ENCODE peak calls at places on chromosome 5, in six cellular contexts. One of them, this sample, is unnamed.
A peak's percentile ranks its signal among the peaks of the same experiment; 100 is the strongest.

GRCh38 chr5:139443766-139444473 is 4.6 kb upstream of the DNAJC18 start:
- DNase-seq in GM03348: peak; percentile 75
- DNase-seq in stimulated activated naive B cell treated with anti-CD40 and anti-IgM and Interleukin-4, amounts not matched to agents 10 μg/mL and 1 μg/mL and 100 μg/mL, for 72 hours: no peak
- DNase-seq in EH: peak; percentile 94
- DNase-seq in H54: no peak
- DNase-seq in amniotic stem cell: no peak
- DNase-seq in this sample: no peak

GRCh38 chr5:176813587-176814312 is 3.4 kb downstream of the UNC5A start:
- DNase-seq in amniotic stem cell: no peak
- DNase-seq in EH: no peak
- DNase-seq in H54: no peak
- DNase-seq in GM03348: no peak
- DNase-seq in stimulated activated naive B cell treated with anti-CD40 and anti-IgM and Interleukin-4, amounts not matched to agents 10 μg/mL and 1 μg/mL and 100 μg/mL, for 72 hours: no peak
- DNase-seq in this sample: no peak

GRCh38 chr5:43065384-43066230 is 25.5 kb upstream of the ANXA2R start:
- DNase-seq in amniotic stem cell: no peak
- DNase-seq in EH: peak; percentile 76
- DNase-seq in stimulated activated naive B cell treated with anti-CD40 and anti-IgM and Interleukin-4, amounts not matched to agents 10 μg/mL and 1 μg/mL and 100 μg/mL, for 72 hours: peak; percentile 64
- DNase-seq in H54: no peak
- DNase-seq in GM03348: no peak
- DNase-seq in this sample: no peak

GRCh38 chr5:1338196-1338490 is 6.8 kb downstream of the CLPTM1L start:
- DNase-seq in H54: no peak
- DNase-seq in GM03348: no peak
- DNase-seq in stimulated activated naive B cell treated with anti-CD40 and anti-IgM and Interleukin-4, amounts not matched to agents 10 μg/mL and 1 μg/mL and 100 μg/mL, for 72 hours: no peak
- DNase-seq in EH: no peak
- DNase-seq in amniotic stem cell: no peak
- DNase-seq in this sample: no peak

GRCh38 chr5:17169507-17169906 is 47.9 kb upstream of the BASP1 start:
- DNase-seq in H54: no peak
- DNase-seq in EH: peak; percentile 92
- DNase-seq in amniotic stem cell: no peak
- DNase-seq in GM03348: peak; percentile 78
- DNase-seq in stimulated activated naive B cell treated with anti-CD40 and anti-IgM and Interleukin-4, amounts not matched to agents 10 μg/mL and 1 μg/mL and 100 μg/mL, for 72 hours: no peak
- DNase-seq in this sample: no peak

GRCh38 chr5:160315968-160316367 is 3.6 kb upstream of the CCNJL start:
- DNase-seq in EH: peak; percentile 50
- DNase-seq in H54: peak; percentile 61
- DNase-seq in GM03348: no peak
- DNase-seq in amniotic stem cell: no peak
- DNase-seq in stimulated activated naive B cell treated with anti-CD40 and anti-IgM and Interleukin-4, amounts not matched to agents 10 μg/mL and 1 μg/mL and 100 μg/mL, for 72 hours: no peak
- DNase-seq in this sample: peak; percentile 76

GRCh38 chr5:65126670-65127069 is 355.1 kb downstream of the ADAMTS6 start:
- DNase-seq in stimulated activated naive B cell treated with anti-CD40 and anti-IgM and Interleukin-4, amounts not matched to agents 10 μg/mL and 1 μg/mL and 100 μg/mL, for 72 hours: no peak
- DNase-seq in EH: no peak
- DNase-seq in amniotic stem cell: no peak
- DNase-seq in H54: no peak
- DNase-seq in GM03348: no peak
- DNase-seq in this sample: no peak

GRCh38 chr5:91307023-91307422 is 76.1 kb downstream of the ARRDC3 start:
- DNase-seq in stimulated activated naive B cell treated with anti-CD40 and anti-IgM and Interleukin-4, amounts not matched to agents 10 μg/mL and 1 μg/mL and 100 μg/mL, for 72 hours: no peak
- DNase-seq in GM03348: peak; percentile 80
- DNase-seq in H54: no peak
- DNase-seq in amniotic stem cell: no peak
- DNase-seq in EH: peak; percentile 69
- DNase-seq in this sample: peak; percentile 34

GRCh38 chr5:80712914-80713313 is 58.1 kb upstream of the DHFR start:
- DNase-seq in stimulated activated naive B cell treated with anti-CD40 and anti-IgM and Interleukin-4, amounts not matched to agents 10 μg/mL and 1 μg/mL and 100 μg/mL, for 72 hours: no peak
- DNase-seq in amniotic stem cell: no peak
- DNase-seq in EH: no peak
- DNase-seq in H54: no peak
- DNase-seq in GM03348: no peak
- DNase-seq in this sample: no peak

GRCh38 chr5:125695994-125696679 is 727.1 kb upstream of the GRAMD2B start:
- DNase-seq in H54: no peak
- DNase-seq in stimulated activated naive B cell treated with anti-CD40 and anti-IgM and Interleukin-4, amounts not matched to agents 10 μg/mL and 1 μg/mL and 100 μg/mL, for 72 hours: no peak
- DNase-seq in EH: no peak
- DNase-seq in GM03348: no peak
- DNase-seq in amniotic stem cell: no peak
- DNase-seq in this sample: no peak

GRCh38 chr5:151449288-151449687 is 1.9 kb downstream of the SLC36A1 start:
- DNase-seq in H54: no peak
- DNase-seq in stimulated activated naive B cell treated with anti-CD40 and anti-IgM and Interleukin-4, amounts not matched to agents 10 μg/mL and 1 μg/mL and 100 μg/mL, for 72 hours: no peak
- DNase-seq in EH: no peak
- DNase-seq in amniotic stem cell: no peak
- DNase-seq in GM03348: no peak
- DNase-seq in this sample: no peak

GRCh38 chr5:66779535-66779934 is 183.3 kb downstream of the MAST4 start:
- DNase-seq in H54: no peak
- DNase-seq in stimulated activated naive B cell treated with anti-CD40 and anti-IgM and Interleukin-4, amounts not matched to agents 10 μg/mL and 1 μg/mL and 100 μg/mL, for 72 hours: no peak
- DNase-seq in GM03348: peak; percentile 8
- DNase-seq in EH: no peak
- DNase-seq in amniotic stem cell: no peak
- DNase-seq in this sample: no peak

GRCh38 chr5:78526049-78526525 is 122.5 kb downstream of the LHFPL2 start:
- DNase-seq in EH: peak; percentile 81
- DNase-seq in amniotic stem cell: peak; percentile 64
- DNase-seq in GM03348: peak; percentile 63
- DNase-seq in H54: peak; percentile 53
- DNase-seq in stimulated activated naive B cell treated with anti-CD40 and anti-IgM and Interleukin-4, amounts not matched to agents 10 μg/mL and 1 μg/mL and 100 μg/mL, for 72 hours: no peak
- DNase-seq in this sample: no peak

GRCh38 chr5:125281662-125282061 is 535.2 kb upstream of the ZNF608 start:
- DNase-seq in amniotic stem cell: no peak
- DNase-seq in stimulated activated naive B cell treated with anti-CD40 and anti-IgM and Interleukin-4, amounts not matched to agents 10 μg/mL and 1 μg/mL and 100 μg/mL, for 72 hours: no peak
- DNase-seq in GM03348: no peak
- DNase-seq in EH: no peak
- DNase-seq in H54: no peak
- DNase-seq in this sample: no peak

GRCh38 chr5:119343042-119343441 is 12.8 kb upstream of the TNFAIP8 start:
- DNase-seq in amniotic stem cell: no peak
- DNase-seq in GM03348: no peak
- DNase-seq in EH: no peak
- DNase-seq in H54: no peak
- DNase-seq in stimulated activated naive B cell treated with anti-CD40 and anti-IgM and Interleukin-4, amounts not matched to agents 10 μg/mL and 1 μg/mL and 100 μg/mL, for 72 hours: no peak
- DNase-seq in this sample: no peak

GRCh38 chr5:74124826-74125225 is 498.8 kb downstream of the ARHGEF28 start:
- DNase-seq in amniotic stem cell: no peak
- DNase-seq in stimulated activated naive B cell treated with anti-CD40 and anti-IgM and Interleukin-4, amounts not matched to agents 10 μg/mL and 1 μg/mL and 100 μg/mL, for 72 hours: no peak
- DNase-seq in GM03348: no peak
- DNase-seq in H54: no peak
- DNase-seq in EH: peak; percentile 48
- DNase-seq in this sample: no peak

This sample was measured in left colon.